ENCODE peak calls at places on chromosome 12, in seven cellular contexts. A, G, Z, H, T, L and S are unnamed samples.

GRCh38 chr12:5745251-5745888 is 199.7 kb downstream of the ANO2 start:
- DNase-seq in A (peak; percentile 88), G (peak; percentile 52), Z (peak; percentile 56), H (peak; percentile 70), T (peak; percentile 29), L (no peak), S (no peak)

GRCh38 chr12:57152408-57153038 is 5.1 kb upstream of the LRP1-AS start:
- DNase-seq in A (peak; percentile 66), G (no peak), Z (peak; percentile 22), H (no peak), T (peak; percentile 58), L (no peak), S (no peak)

GRCh38 chr12:91273542-91273941 is 90.9 kb upstream of the DCN start:
- DNase-seq in A (no peak), G (no peak), Z (no peak), H (no peak), T (no peak), L (no peak), S (no peak)

GRCh38 chr12:90085491-90086274 is 377.0 kb upstream of the ATP2B1 start:
- DNase-seq in A (no peak), G (no peak), Z (no peak), H (no peak), T (no peak), L (no peak), S (no peak)

GRCh38 chr12:122420471-122421262 is 1.8 kb downstream of the CLIP1 start:
- DNase-seq in A (no peak), G (no peak), Z (no peak), H (no peak), T (peak; percentile 6), L (no peak), S (no peak)

GRCh38 chr12:79932393-79932792 is 2.5 kb downstream of the PPP1R12A start:
- DNase-seq in A (no peak), G (no peak), Z (no peak), H (no peak), T (no peak), L (no peak), S (no peak)

GRCh38 chr12:112870267-112870980 is 36.3 kb upstream of the OAS1 start:
- DNase-seq in A (no peak), G (no peak), Z (no peak), H (no peak), T (no peak), L (no peak), S (no peak)

GRCh38 chr12:41190360-41190759 is 2.2 kb downstream of the PDZRN4 start:
- DNase-seq in A (no peak), G (peak; percentile 3), Z (no peak), H (peak; percentile 55), T (peak; percentile 20), L (no peak), S (no peak)

GRCh38 chr12:120709976-120710804 is at the start of gene UNC119B:
- DNase-seq in A (peak; percentile 93), G (peak; percentile 17), Z (peak; percentile 79), H (peak; percentile 74), T (peak; percentile 39), L (peak; percentile 96), S (peak; percentile 67)

GRCh38 chr12:69425417-69425816 is 44.8 kb upstream of the FRS2 start:
- DNase-seq in A (no peak), G (no peak), Z (no peak), H (no peak), T (no peak), L (no peak), S (no peak)

GRCh38 chr12:48988030-48988649 is 10.0 kb downstream of the WNT1 start:
- DNase-seq in A (peak; percentile 88), G (no peak), Z (peak; percentile 67), H (peak; percentile 64), T (no peak), L (peak; percentile 83), S (peak; percentile 60)

GRCh38 chr12:70822431-70822830 is 98.1 kb downstream of the PTPRR start:
- DNase-seq in A (no peak), G (no peak), Z (no peak), H (no peak), T (no peak), L (no peak), S (no peak)

GRCh38 chr12:64806593-64806992 is 17.9 kb upstream of the TBC1D30 start:
- DNase-seq in A (no peak), G (no peak), Z (no peak), H (no peak), T (peak; percentile 41), L (no peak), S (no peak)

GRCh38 chr12:103308396-103308795 is 187.4 kb downstream of the C12orf42 start:
- DNase-seq in A (no peak), G (no peak), Z (no peak), H (no peak), T (no peak), L (no peak), S (no peak)

GRCh38 chr12:75474121-75474520 is 6.4 kb upstream of the GLIPR1 start:
- DNase-seq in A (no peak), G (no peak), Z (no peak), H (no peak), T (no peak), L (no peak), S (no peak)

GRCh38 chr12:48977290-48978281 is 536 bp upstream of the WNT1 start:
- DNase-seq in A (peak; percentile 88), G (no peak), Z (peak; percentile 78), H (peak; percentile 30), T (no peak), L (peak; percentile 95), S (peak; percentile 76)

GRCh38 chr12:53572134-53572758 is 53.9 kb downstream of the ATF7 start:
- DNase-seq in A (no peak), G (no peak), Z (no peak), H (no peak), T (no peak), L (no peak), S (no peak)

GRCh38 chr12:130013771-130014484 is 110.1 kb upstream of the TMEM132D start:
- DNase-seq in A (peak; percentile 46), G (peak; percentile 74), Z (no peak), H (peak; percentile 81), T (peak; percentile 11), L (no peak), S (no peak)

GRCh38 chr12:118150625-118151024 is 14.7 kb downstream of the PEBP1 start:
- DNase-seq in A (peak; percentile 59), G (no peak), Z (no peak), H (no peak), T (no peak), L (no peak), S (no peak)

GRCh38 chr12:53952335-53952694 is 2.4 kb upstream of the HOXC12 start:
- DNase-seq in A (no peak), G (no peak), Z (no peak), H (no peak), T (no peak), L (peak; percentile 49), S (no peak)

GRCh38 chr12:55925870-55926737 is 1.6 kb downstream of the PYM1 start:
- DNase-seq in A (no peak), G (no peak), Z (no peak), H (no peak), T (no peak), L (no peak), S (no peak)